ENCODE peak calls at places on chromosomes 12 and 14, in five cellular contexts. Q is nephron progenitor cell, B is adrenal gland, Y is Daoy, J is activated gamma-delta T cell treated with Interleukin-2 at 50 U/mL for 16 hours. L is an unnamed sample.

GRCh38 chr14:96663491-96664067 is 133.6 kb upstream of the VRK1 start:
- DNase-seq in Q (no peak), B (no peak), Y (no peak), J (no peak), L (no peak)

GRCh38 chr14:43687866-43688265 is 819.2 kb downstream of the FSCB start:
- DNase-seq in Q (no peak), B (no peak), Y (peak; percentile 30), J (no peak), L (no peak)

GRCh38 chr12:64733857-64734256 is 25.3 kb downstream of the GNS start:
- DNase-seq in Q (no peak), B (peak; percentile 88), Y (peak; percentile 80), J (no peak), L (no peak)

GRCh38 chr12:15996948-15997347 is 85.8 kb downstream of the DERA start:
- DNase-seq in Q (no peak), B (no peak), Y (no peak), J (no peak), L (no peak)

GRCh38 chr12:8032242-8033152 is at the start of gene FOXJ2:
- DNase-seq in Q (peak; percentile 84), B (peak; percentile 81), Y (peak; percentile 83), J (peak; percentile 79), L (peak; percentile 48)

GRCh38 chr14:26328766-26329165 is 269.1 kb downstream of the NOVA1 start:
- DNase-seq in Q (no peak), B (no peak), Y (no peak), J (no peak), L (no peak)

GRCh38 chr12:5220835-5221234 is 177.2 kb downstream of the KCNA5 start:
- DNase-seq in Q (no peak), B (no peak), Y (peak; percentile 80), J (no peak), L (no peak)

GRCh38 chr12:54300732-54301427 is at the start of gene NFE2:
- DNase-seq in Q (peak; percentile 87), B (peak; percentile 52), Y (peak; percentile 74), J (peak; percentile 28), L (no peak)

GRCh38 chr12:7162691-7163114 is 26.8 kb upstream of the PEX5 start:
- DNase-seq in Q (peak; percentile 30), B (peak; percentile 32), Y (no peak), J (no peak), L (no peak)

GRCh38 chr12:111093428-111094142 is 173.2 kb upstream of the MYL2 start:
- DNase-seq in Q (no peak), B (no peak), Y (no peak), J (peak; percentile 15), L (no peak)

GRCh38 chr14:23406244-23406643 is 1.8 kb downstream of the MYH6 start:
- DNase-seq in Q (no peak), B (no peak), Y (no peak), J (no peak), L (no peak)

GRCh38 chr12:59115526-59115925 is 195.2 kb upstream of the LRIG3 start:
- DNase-seq in Q (no peak), B (no peak), Y (peak; percentile 17), J (no peak), L (no peak)

GRCh38 chr12:28190321-28191017 is at the start of gene CCDC91:
- DNase-seq in Q (peak; percentile 85), B (peak; percentile 91), Y (peak; percentile 88), J (peak; percentile 84), L (peak; percentile 59)

GRCh38 chr12:93667672-93668071 is 9.5 kb upstream of the CRADD start:
- DNase-seq in Q (no peak), B (no peak), Y (no peak), J (no peak), L (no peak)

GRCh38 chr14:30266290-30266689 is 292.7 kb upstream of the G2E3 start:
- DNase-seq in Q (no peak), B (no peak), Y (no peak), J (no peak), L (no peak)

GRCh38 chr14:90545966-90546751 is 149.3 kb downstream of the CALM1 start:
- DNase-seq in Q (no peak), B (peak; percentile 76), Y (no peak), J (no peak), L (no peak)

GRCh38 chr12:80161612-80162011 is 62.3 kb downstream of the OTOGL start:
- DNase-seq in Q (no peak), B (no peak), Y (no peak), J (no peak), L (no peak)

GRCh38 chr12:41277019-41277770 is 89.1 kb downstream of the PDZRN4 start:
- DNase-seq in Q (peak; percentile 43), B (peak; percentile 20), Y (no peak), J (no peak), L (no peak)